ENCODE peak calls at places on chromosomes 11 and 22, in seven cellular contexts. One of them, this sample, is unnamed.

GRCh38 chr11:115673720-115674119 is 169.5 kb upstream of the CADM1 start:
- DNase-seq in CD8-positive, alpha-beta T cell: no peak
- DNase-seq in ovary: no peak
- DNase-seq in tibial nerve: no peak
- DNase-seq in Karpas-422: no peak
- DNase-seq in H7: no peak
- DNase-seq in transverse colon: no peak
- DNase-seq in this sample: no peak

GRCh38 chr11:117315285-117316196 is 515 bp downstream of the BACE1 start:
- DNase-seq in CD8-positive, alpha-beta T cell: no peak
- DNase-seq in ovary: peak; percentile 25
- DNase-seq in tibial nerve: no peak
- DNase-seq in Karpas-422: no peak
- DNase-seq in H7: no peak
- DNase-seq in transverse colon: no peak
- DNase-seq in this sample: peak; percentile 35

GRCh38 chr22:30305519-30305905 is 16.2 kb upstream of the CASTOR1 start:
- DNase-seq in CD8-positive, alpha-beta T cell: no peak
- DNase-seq in ovary: peak; percentile 62
- DNase-seq in tibial nerve: peak; percentile 64
- DNase-seq in Karpas-422: no peak
- DNase-seq in H7: no peak
- DNase-seq in transverse colon: peak; percentile 76
- DNase-seq in this sample: peak; percentile 71

GRCh38 chr11:94305146-94305545 is 766 bp downstream of the IZUMO1R start:
- DNase-seq in CD8-positive, alpha-beta T cell: no peak
- DNase-seq in ovary: peak; percentile 40
- DNase-seq in tibial nerve: no peak
- DNase-seq in Karpas-422: no peak
- DNase-seq in H7: no peak
- DNase-seq in transverse colon: no peak
- DNase-seq in this sample: no peak

GRCh38 chr22:48905206-48905975 is 922.3 kb downstream of the BRD1 start:
- DNase-seq in CD8-positive, alpha-beta T cell: no peak
- DNase-seq in ovary: no peak
- DNase-seq in tibial nerve: no peak
- DNase-seq in Karpas-422: no peak
- DNase-seq in H7: peak; percentile 13
- DNase-seq in transverse colon: no peak
- DNase-seq in this sample: no peak

GRCh38 chr11:118705111-118705741 is 25.8 kb upstream of the TREH start:
- DNase-seq in CD8-positive, alpha-beta T cell: peak; percentile 17
- DNase-seq in ovary: no peak
- DNase-seq in tibial nerve: no peak
- DNase-seq in Karpas-422: no peak
- DNase-seq in H7: no peak
- DNase-seq in transverse colon: peak; percentile 29
- DNase-seq in this sample: no peak

GRCh38 chr22:17945851-17946690 is 78.3 kb downstream of the MICAL3 start:
- DNase-seq in CD8-positive, alpha-beta T cell: no peak
- DNase-seq in ovary: no peak
- DNase-seq in tibial nerve: no peak
- DNase-seq in Karpas-422: peak; percentile 80
- DNase-seq in H7: no peak
- DNase-seq in transverse colon: no peak
- DNase-seq in this sample: no peak

GRCh38 chr22:39600491-39601179 is 30.1 kb downstream of the CACNA1I start:
- DNase-seq in CD8-positive, alpha-beta T cell: no peak
- DNase-seq in ovary: no peak
- DNase-seq in tibial nerve: no peak
- DNase-seq in Karpas-422: peak; percentile 69
- DNase-seq in H7: peak; percentile 19
- DNase-seq in transverse colon: no peak
- DNase-seq in this sample: no peak

GRCh38 chr11:134063991-134064747 is 4.7 kb upstream of the JAM3 start:
- DNase-seq in CD8-positive, alpha-beta T cell: no peak
- DNase-seq in ovary: no peak
- DNase-seq in tibial nerve: no peak
- DNase-seq in Karpas-422: no peak
- DNase-seq in H7: no peak
- DNase-seq in transverse colon: no peak
- DNase-seq in this sample: no peak

GRCh38 chr11:68751331-68751856 is at the start of gene TESMIN:
- DNase-seq in CD8-positive, alpha-beta T cell: peak; percentile 83
- DNase-seq in ovary: peak; percentile 89
- DNase-seq in tibial nerve: peak; percentile 66
- DNase-seq in Karpas-422: peak; percentile 92
- DNase-seq in H7: peak; percentile 100
- DNase-seq in transverse colon: peak; percentile 97
- DNase-seq in this sample: peak; percentile 98

GRCh38 chr11:3021125-3021524 is 29.0 kb upstream of the NAP1L4 start:
- DNase-seq in CD8-positive, alpha-beta T cell: no peak
- DNase-seq in ovary: no peak
- DNase-seq in tibial nerve: no peak
- DNase-seq in Karpas-422: peak; percentile 80
- DNase-seq in H7: peak; percentile 88
- DNase-seq in transverse colon: peak; percentile 61
- DNase-seq in this sample: peak; percentile 69

GRCh38 chr11:65366340-65366773 is 11.8 kb downstream of the TIGD3 start:
- DNase-seq in CD8-positive, alpha-beta T cell: no peak
- DNase-seq in ovary: no peak
- DNase-seq in tibial nerve: no peak
- DNase-seq in Karpas-422: peak; percentile 86
- DNase-seq in H7: peak; percentile 94
- DNase-seq in transverse colon: peak; percentile 54
- DNase-seq in this sample: no peak

GRCh38 chr22:17907731-17908051 is 116.7 kb downstream of the MICAL3 start:
- DNase-seq in CD8-positive, alpha-beta T cell: no peak
- DNase-seq in ovary: no peak
- DNase-seq in tibial nerve: no peak
- DNase-seq in Karpas-422: no peak
- DNase-seq in H7: no peak
- DNase-seq in transverse colon: no peak
- DNase-seq in this sample: no peak

GRCh38 chr11:34680206-34680605 is 59.3 kb downstream of the EHF start:
- DNase-seq in CD8-positive, alpha-beta T cell: no peak
- DNase-seq in ovary: no peak
- DNase-seq in tibial nerve: no peak
- DNase-seq in Karpas-422: no peak
- DNase-seq in H7: no peak
- DNase-seq in transverse colon: no peak
- DNase-seq in this sample: no peak

GRCh38 chr11:102230186-102230585 is 87.1 kb upstream of the BIRC3 start:
- DNase-seq in CD8-positive, alpha-beta T cell: no peak
- DNase-seq in ovary: no peak
- DNase-seq in tibial nerve: no peak
- DNase-seq in Karpas-422: no peak
- DNase-seq in H7: no peak
- DNase-seq in transverse colon: no peak
- DNase-seq in this sample: no peak

GRCh38 chr22:21940521-21940920 is 12.1 kb downstream of the PPM1F start:
- DNase-seq in CD8-positive, alpha-beta T cell: no peak
- DNase-seq in ovary: no peak
- DNase-seq in tibial nerve: no peak
- DNase-seq in Karpas-422: no peak
- DNase-seq in H7: no peak
- DNase-seq in transverse colon: no peak
- DNase-seq in this sample: no peak
- H3K36me3 ChIP-seq in CD8-positive, alpha-beta T cell: no peaks in the 10 kb centered on the region
- H3K36me3 ChIP-seq in ovary: no peaks in the 10 kb centered on the region
- H3K36me3 ChIP-seq in tibial nerve: no peaks in the 10 kb centered on the region
- H3K36me3 ChIP-seq in Karpas-422: no peaks in the 10 kb centered on the region
- H3K36me3 ChIP-seq in H7: peaks cover 4% of the 10 kb centered on the region
- H3K36me3 ChIP-seq in transverse colon: no peaks in the 10 kb centered on the region
- H3K36me3 ChIP-seq in this sample: no peaks in the 10 kb centered on the region

GRCh38 chr11:128467610-128468041 is 119.7 kb downstream of the ETS1 start:
- DNase-seq in CD8-positive, alpha-beta T cell: no peak
- DNase-seq in ovary: no peak
- DNase-seq in tibial nerve: peak; percentile 46
- DNase-seq in Karpas-422: no peak
- DNase-seq in H7: no peak
- DNase-seq in transverse colon: no peak
- DNase-seq in this sample: no peak
- H3K36me3 ChIP-seq in CD8-positive, alpha-beta T cell: peaks cover 78% of the 10 kb centered on the region
- H3K36me3 ChIP-seq in ovary: no peaks in the 10 kb centered on the region
- H3K36me3 ChIP-seq in tibial nerve: no peaks in the 10 kb centered on the region
- H3K36me3 ChIP-seq in Karpas-422: peaks cover 18% of the 10 kb centered on the region
- H3K36me3 ChIP-seq in H7: peaks cover 3% of the 10 kb centered on the region
- H3K36me3 ChIP-seq in transverse colon: no peaks in the 10 kb centered on the region
- H3K36me3 ChIP-seq in this sample: no peaks in the 10 kb centered on the region

GRCh38 chr22:50525991-50526848 is 822 bp upstream of the SCO2 start:
- DNase-seq in CD8-positive, alpha-beta T cell: peak; percentile 57
- DNase-seq in ovary: peak; percentile 81
- DNase-seq in tibial nerve: no peak
- DNase-seq in Karpas-422: peak; percentile 93
- DNase-seq in H7: peak; percentile 97
- DNase-seq in transverse colon: peak; percentile 88
- DNase-seq in this sample: peak; percentile 81
- H3K36me3 ChIP-seq in CD8-positive, alpha-beta T cell: peaks cover 27% of the 10 kb centered on the region
- H3K36me3 ChIP-seq in ovary: no peaks in the 10 kb centered on the region
- H3K36me3 ChIP-seq in tibial nerve: no peaks in the 10 kb centered on the region
- H3K36me3 ChIP-seq in Karpas-422: no peaks in the 10 kb centered on the region
- H3K36me3 ChIP-seq in H7: peaks cover 5% of the 10 kb centered on the region
- H3K36me3 ChIP-seq in transverse colon: no peaks in the 10 kb centered on the region
- H3K36me3 ChIP-seq in this sample: peaks cover 7% of the 10 kb centered on the region

GRCh38 chr22:40965936-40966557 is 14.9 kb downstream of the RBX1 start:
- DNase-seq in CD8-positive, alpha-beta T cell: no peak
- DNase-seq in ovary: no peak
- DNase-seq in tibial nerve: no peak
- DNase-seq in Karpas-422: no peak
- DNase-seq in H7: no peak
- DNase-seq in transverse colon: no peak
- DNase-seq in this sample: no peak

GRCh38 chr22:40955516-40955915 is 4.3 kb downstream of the RBX1 start:
- DNase-seq in CD8-positive, alpha-beta T cell: no peak
- DNase-seq in ovary: no peak
- DNase-seq in tibial nerve: no peak
- DNase-seq in Karpas-422: no peak
- DNase-seq in H7: no peak
- DNase-seq in transverse colon: no peak
- DNase-seq in this sample: no peak

GRCh38 chr22:40958329-40958728 is 7.2 kb downstream of the RBX1 start:
- DNase-seq in CD8-positive, alpha-beta T cell: no peak
- DNase-seq in ovary: no peak
- DNase-seq in tibial nerve: no peak
- DNase-seq in Karpas-422: no peak
- DNase-seq in H7: no peak
- DNase-seq in transverse colon: no peak
- DNase-seq in this sample: no peak

GRCh38 chr22:40960137-40960536 is 9.0 kb downstream of the RBX1 start:
- DNase-seq in CD8-positive, alpha-beta T cell: no peak
- DNase-seq in ovary: no peak
- DNase-seq in tibial nerve: no peak
- DNase-seq in Karpas-422: no peak
- DNase-seq in H7: no peak
- DNase-seq in transverse colon: no peak
- DNase-seq in this sample: no peak
- H3K36me3 ChIP-seq in CD8-positive, alpha-beta T cell: peaks cover 12% of the 10 kb centered on the region
- H3K36me3 ChIP-seq in ovary: no peaks in the 10 kb centered on the region
- H3K36me3 ChIP-seq in tibial nerve: no peaks in the 10 kb centered on the region
- H3K36me3 ChIP-seq in Karpas-422: peaks cover 34% of the 10 kb centered on the region
- H3K36me3 ChIP-seq in H7: peaks cover 11% of the 10 kb centered on the region
- H3K36me3 ChIP-seq in transverse colon: no peaks in the 10 kb centered on the region
- H3K36me3 ChIP-seq in this sample: no peaks in the 10 kb centered on the region